ENCODE peak calls at places on chromosome 4, in seven cellular contexts. B is K562, N is prostate gland, M is Panc1, L is suprapubic skin, Y is HCT116, D is spleen. H is an unnamed sample. For H3K4me1, the result is how much of the 10 kb centered on the place peaks cover.

GRCh38 chr4:107069049-107069448 is 32.9 kb upstream of the DKK2 start:
- DNase-seq in B (no peak), N (no peak), M (no peak), L (no peak), Y (no peak), D (no peak), H (no peak)

GRCh38 chr4:152885185-152885584 is 50.9 kb upstream of the FHDC1 start:
- DNase-seq in B (no peak), N (no peak), M (no peak), L (no peak), Y (no peak), D (no peak), H (no peak)

GRCh38 chr4:168092176-168092712 is at the start of gene ANXA10:
- DNase-seq in B (no peak), N (no peak), M (no peak), L (no peak), Y (no peak), D (no peak), H (no peak)

GRCh38 chr4:26884486-26884988 is 23.9 kb downstream of the STIM2 start:
- DNase-seq in B (no peak), N (no peak), M (no peak), L (no peak), Y (no peak), D (no peak), H (no peak)

GRCh38 chr4:145012841-145013240 is 85.2 kb downstream of the ANAPC10 start:
- DNase-seq in B (no peak), N (no peak), M (no peak), L (no peak), Y (no peak), D (no peak), H (no peak)

GRCh38 chr4:675036-675804 is 878 bp downstream of the MYL5 start:
- DNase-seq in B (no peak), N (no peak), M (no peak), L (no peak), Y (no peak), D (peak), H (no peak)

GRCh38 chr4:79050521-79050880 is 111.3 kb upstream of the PAQR3 start:
- DNase-seq in B (no peak), N (no peak), M (no peak), L (no peak), Y (no peak), D (no peak), H (no peak)

GRCh38 chr4:170051402-170051801 is 25.2 kb upstream of the MFAP3L start:
- DNase-seq in B (no peak), N (no peak), M (no peak), L (no peak), Y (no peak), D (no peak), H (no peak)

GRCh38 chr4:169594560-169595195 is 17.7 kb downstream of the NEK1 start:
- DNase-seq in B (no peak), N (no peak), M (no peak), L (no peak), Y (no peak), D (no peak), H (no peak)

GRCh38 chr4:54392459-54392858 is 163.4 kb downstream of the PDGFRA start:
- DNase-seq in B (no peak), N (no peak), M (no peak), L (no peak), Y (no peak), D (no peak), H (no peak)

GRCh38 chr4:174983128-174983750 is 65.1 kb downstream of the ADAM29 start:
- DNase-seq in B (no peak), N (no peak), M (no peak), L (no peak), Y (no peak), D (no peak), H (no peak)

GRCh38 chr4:100164808-100165760 is 25.2 kb downstream of the DDIT4L start:
- DNase-seq in B (no peak), N (no peak), M (no peak), L (no peak), Y (no peak), D (no peak), H (no peak)

GRCh38 chr4:29046166-29046565 is 1674.0 kb upstream of the PCDH7 start:
- DNase-seq in B (no peak), N (no peak), M (no peak), L (no peak), Y (no peak), D (no peak), H (no peak)

GRCh38 chr4:138609943-138610350 is 367.8 kb upstream of the SLC7A11 start:
- DNase-seq in B (no peak), N (no peak), M (no peak), L (no peak), Y (no peak), D (no peak), H (no peak)

GRCh38 chr4:156941940-156942548 is 29.6 kb downstream of the PDGFC start:
- DNase-seq in B (no peak), N (peak), M (no peak), L (no peak), Y (no peak), D (no peak), H (peak)

GRCh38 chr4:56424697-56425514 is 10.5 kb downstream of the PPAT start:
- DNase-seq in B (peak), N (peak), M (no peak), L (no peak), Y (no peak), D (no peak), H (no peak)

GRCh38 chr4:25970691-25971427 is 56.8 kb downstream of the SMIM20 start:
- DNase-seq in B (no peak), N (no peak), M (no peak), L (no peak), Y (no peak), D (no peak), H (no peak)

GRCh38 chr4:81562093-81562492 is 90.4 kb upstream of the RASGEF1B start:
- DNase-seq in B (no peak), N (no peak), M (no peak), L (no peak), Y (no peak), D (no peak), H (no peak)

GRCh38 chr4:157576671-157577070 is 356.1 kb downstream of the GRIA2 start:
- DNase-seq in B (no peak), N (no peak), M (no peak), L (no peak), Y (no peak), D (no peak), H (no peak)

GRCh38 chr4:20430555-20430954 is 178.8 kb downstream of the SLIT2 start:
- DNase-seq in B (no peak), N (no peak), M (no peak), L (no peak), Y (no peak), D (no peak), H (no peak)

GRCh38 chr4:161554372-161554990 is 609.3 kb downstream of the FSTL5 start:
- DNase-seq in B (no peak), N (no peak), M (peak), L (no peak), Y (no peak), D (no peak), H (no peak)

GRCh38 chr4:74123065-74123728 is 24.2 kb upstream of the CXCL2 start:
- DNase-seq in B (no peak), N (peak), M (no peak), L (no peak), Y (no peak), D (no peak), H (no peak)

GRCh38 chr4:152748619-152749018 is 30.9 kb downstream of the TIGD4 start:
- DNase-seq in B (no peak), N (no peak), M (no peak), L (no peak), Y (no peak), D (no peak), H (no peak)

GRCh38 chr4:189001283-189001970 is 862.2 kb downstream of the TRIML1 start:
- DNase-seq in B (no peak), N (no peak), M (no peak), L (no peak), Y (no peak), D (no peak), H (no peak)

GRCh38 chr4:141768954-141769353 is 132.6 kb downstream of the IL15 start:
- DNase-seq in B (no peak), N (no peak), M (no peak), L (no peak), Y (no peak), D (no peak), H (no peak)

GRCh38 chr4:117064297-117064696 is 21.1 kb downstream of the TRAM1L1 start:
- DNase-seq in B (no peak), N (no peak), M (no peak), L (no peak), Y (no peak), D (no peak), H (no peak)

GRCh38 chr4:82421796-82422560 is 8.3 kb downstream of the HNRNPDL start:
- DNase-seq in B (no peak), N (no peak), M (no peak), L (no peak), Y (no peak), D (no peak), H (no peak)

GRCh38 chr4:139835006-139835405 is 169.4 kb downstream of the MGST2 start:
- DNase-seq in B (no peak), N (no peak), M (no peak), L (no peak), Y (no peak), D (no peak), H (no peak)

GRCh38 chr4:184437565-184437964 is 36.8 kb downstream of the IRF2 start:
- DNase-seq in B (no peak), N (no peak), M (no peak), L (no peak), Y (no peak), D (no peak), H (no peak)
- H3K4me1 ChIP-seq in B (under half), N (under half), M (under half), L (under half), Y (under half), D (half or more), H (under half)

GRCh38 chr4:109163493-109163892 is 139.0 kb downstream of the COL25A1 start:
- DNase-seq in B (no peak), N (no peak), M (no peak), L (no peak), Y (no peak), D (no peak), H (no peak)

GRCh38 chr4:109160494-109160893 is 142.0 kb downstream of the COL25A1 start:
- DNase-seq in B (no peak), N (no peak), M (no peak), L (no peak), Y (no peak), D (no peak), H (no peak)

GRCh38 chr4:109164011-109164410 is 138.4 kb downstream of the COL25A1 start:
- DNase-seq in B (no peak), N (no peak), M (no peak), L (no peak), Y (no peak), D (no peak), H (no peak)

GRCh38 chr4:109166126-109166525 is 136.3 kb downstream of the COL25A1 start:
- DNase-seq in B (no peak), N (no peak), M (no peak), L (no peak), Y (no peak), D (no peak), H (no peak)

GRCh38 chr4:109162759-109163158 is 139.7 kb downstream of the COL25A1 start:
- DNase-seq in B (no peak), N (no peak), M (no peak), L (no peak), Y (no peak), D (no peak), H (no peak)
- H3K4me3 ChIP-seq in B (no peak), N (no peak), M (no peak), L (no peak), Y (no peak), D (no peak), H (no peak)

DNA sequence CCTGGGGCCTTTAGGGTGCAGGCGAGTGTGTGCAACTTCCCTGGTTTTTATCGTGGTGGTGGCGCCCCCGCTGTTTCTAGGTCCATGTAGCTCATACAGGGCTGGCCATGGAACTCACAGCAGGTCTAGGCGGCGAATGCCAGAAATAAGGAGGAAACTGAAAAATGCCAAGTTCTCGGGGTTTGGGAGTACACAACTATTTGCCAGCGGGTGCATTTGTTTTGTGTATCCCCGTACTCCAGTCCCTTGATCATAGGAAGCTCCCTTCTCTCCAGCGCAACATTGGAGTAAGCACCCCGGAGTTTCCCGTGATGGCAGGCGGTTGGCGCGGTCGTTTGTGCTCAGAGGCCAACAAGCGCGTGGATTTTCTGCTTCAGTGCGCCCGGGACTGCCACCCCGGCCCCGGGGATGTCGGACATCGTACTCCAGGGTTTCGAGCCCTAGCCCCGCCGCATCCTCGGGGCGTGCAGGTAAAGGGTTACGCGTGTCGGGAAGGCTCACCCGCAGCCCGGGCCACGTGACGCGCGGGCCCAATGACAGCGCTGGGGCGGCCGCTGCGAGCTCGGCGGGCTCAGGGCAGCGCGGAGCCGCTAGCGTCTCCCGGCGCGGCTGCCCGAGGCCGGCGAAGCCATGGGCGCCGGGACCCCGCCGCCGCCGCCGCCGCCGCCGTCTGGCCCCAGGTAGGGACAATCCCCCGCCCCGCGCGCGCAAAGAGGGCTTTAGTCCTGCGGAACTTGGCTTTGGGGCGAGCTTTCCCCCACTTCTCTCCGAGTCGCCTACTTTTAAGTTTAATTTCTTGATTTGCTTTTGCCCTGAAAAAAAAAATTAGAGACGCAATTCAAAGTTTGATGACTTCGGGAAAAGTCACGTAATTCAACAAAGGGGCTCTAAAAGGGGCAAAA is 209.1 kb downstream of the NWD2 start:
- DNase-seq in B (peak), N (peak), M (no peak), L (peak), Y (no peak), D (peak), H (peak)
- TF ChIP-seq POLR2AphosphoS5 in B (no peak), N (no peak), M (no peak), L (no peak), Y (no peak), D (no peak), H (no peak)

GRCh38 chr4:40232610-40233009 is 35.8 kb downstream of the RHOH start:
- DNase-seq in B (no peak), N (no peak), M (no peak), L (no peak), Y (no peak), D (no peak), H (no peak)
- H3K4me1 ChIP-seq in B (under half), N (under half), M (under half), L (under half), Y (under half), D (half or more), H (under half)

DNA sequence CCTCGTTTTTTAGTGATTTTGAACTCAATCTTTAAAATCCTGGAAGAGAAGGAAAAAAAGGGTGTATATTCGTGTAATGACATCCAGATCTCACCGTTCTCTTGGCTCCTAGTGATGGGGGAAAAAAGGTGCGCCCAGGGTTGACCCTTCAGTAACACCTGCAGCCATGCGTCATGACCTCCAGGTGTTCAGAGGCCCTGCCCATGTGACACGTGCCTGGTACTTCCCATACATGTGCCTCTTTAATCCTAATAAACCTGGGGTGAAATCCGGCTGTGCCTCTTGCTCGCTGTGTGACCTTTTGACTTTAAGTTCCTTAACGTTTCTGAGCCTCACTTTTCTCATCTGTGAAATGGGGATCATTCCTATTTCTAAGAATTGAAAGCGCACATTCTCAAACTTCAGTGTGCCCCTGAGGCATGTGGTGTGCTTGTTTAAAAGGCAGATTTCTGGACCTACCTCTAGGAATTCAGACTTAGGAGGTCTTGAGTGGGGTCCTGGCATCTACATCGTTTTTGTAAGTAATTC is 90.2 kb downstream of the RELL1 start:
- DNase-seq in B (no peak), N (no peak), M (no peak), L (no peak), Y (no peak), D (no peak), H (no peak)
- H3K4me3 ChIP-seq in B (no peak), N (no peak), M (no peak), L (no peak), Y (no peak), D (no peak), H (no peak)

H was measured in breast epithelium.